ENCODE peak calls at places on chromosome 1, in four cellular contexts. A, O, Q and F are unnamed samples.

GRCh38 chr1:25771246-25772114 is 28.5 kb upstream of the SELENON start:
- DNase-seq in O (peak; percentile 74), A (no peak), Q (no peak), F (peak; percentile 65)

GRCh38 chr1:1084028-1084371 is 9.9 kb upstream of the RNF223 start:
- DNase-seq in Q (no peak), A (no peak), O (no peak), F (no peak)

GRCh38 chr1:43358121-43358745 is 548 bp upstream of the CDC20 start:
- DNase-seq in O (peak; percentile 50), A (no peak), Q (no peak), F (peak; percentile 73)

GRCh38 chr1:167876597-167877175 is 37.2 kb downstream of the ADCY10 start:
- DNase-seq in A (no peak), Q (no peak), O (no peak), F (no peak)

GRCh38 chr1:75632350-75632949 is 21.5 kb upstream of the SLC44A5 start:
- DNase-seq in Q (no peak), A (no peak), O (no peak), F (peak; percentile 24)

GRCh38 chr1:115411388-115412063 is 73.5 kb upstream of the NGF start:
- DNase-seq in Q (no peak), O (no peak), A (no peak), F (no peak)

GRCh38 chr1:199447906-199448305 is 579.6 kb upstream of the NR5A2 start:
- DNase-seq in Q (no peak), O (no peak), A (no peak), F (no peak)

GRCh38 chr1:197908695-197909336 is 6.4 kb downstream of the C1orf53 start:
- DNase-seq in Q (no peak), A (no peak), O (no peak), F (no peak)

GRCh38 chr1:24443241-24443656 is 27.6 kb downstream of the NIPAL3 start:
- DNase-seq in Q (no peak), A (no peak), O (no peak), F (no peak)

GRCh38 chr1:173545688-173546087 is 57.2 kb downstream of the SLC9C2 start:
- DNase-seq in A (no peak), Q (no peak), O (no peak), F (no peak)

GRCh38 chr1:114315601-114316000 is 161.9 kb upstream of the SYT6 start:
- DNase-seq in A (no peak), O (no peak), Q (no peak), F (no peak)

GRCh38 chr1:159282118-159282517 is 20.0 kb upstream of the FCER1A start:
- DNase-seq in O (no peak), Q (no peak), A (no peak), F (no peak)

GRCh38 chr1:7290971-7291970 is 479.8 kb upstream of the VAMP3 start:
- DNase-seq in Q (no peak), A (no peak), O (no peak), F (no peak)

GRCh38 chr1:204842892-204843291 is 27.8 kb upstream of the NFASC start:
- DNase-seq in Q (no peak), A (no peak), O (peak; percentile 33), F (no peak)

GRCh38 chr1:55654750-55655149 is 439.6 kb upstream of the USP24 start:
- DNase-seq in A (no peak), Q (no peak), O (no peak), F (no peak)

GRCh38 chr1:179007233-179007632 is 18.5 kb upstream of the FAM20B start:
- DNase-seq in O (no peak), Q (no peak), A (no peak), F (no peak)